ENCODE peak calls at places on chromosome 9, in four cellular contexts. Y, Z, S and N are unnamed samples.

GRCh38 chr9:35680331-35681105 is 6.8 kb downstream of the CA9 start:
- DNase-seq in Y (no peak), Z (no peak), S (no peak), N (no peak)

GRCh38 chr9:36765468-36766341 is 193.0 kb downstream of the MELK start:
- DNase-seq in Y (peak; percentile 91), Z (peak; percentile 40), S (peak; percentile 31), N (no peak)

GRCh38 chr9:90044710-90045151 is 439.9 kb downstream of the GADD45G start:
- DNase-seq in Y (peak; percentile 7), Z (no peak), S (no peak), N (peak; percentile 45)

GRCh38 chr9:85895685-85896084 is 45.3 kb upstream of the NAA35 start:
- DNase-seq in Y (no peak), Z (no peak), S (no peak), N (no peak)

GRCh38 chr9:89815903-89816573 is 211.2 kb downstream of the GADD45G start:
- DNase-seq in Y (no peak), Z (no peak), S (no peak), N (no peak)

GRCh38 chr9:104993291-104993963 is 65.5 kb upstream of the ABCA1 start:
- DNase-seq in Y (no peak), Z (peak; percentile 77), S (no peak), N (peak; percentile 95)

GRCh38 chr9:108257387-108257786 is 598.4 kb downstream of the ACTL7B start:
- DNase-seq in Y (no peak), Z (no peak), S (no peak), N (peak; percentile 57)

GRCh38 chr9:19511694-19512093 is 102.9 kb downstream of the ACER2 start:
- DNase-seq in Y (no peak), Z (no peak), S (no peak), N (no peak)

GRCh38 chr9:127898433-127899199 is 787 bp downstream of the ST6GALNAC6 start:
- DNase-seq in Y (no peak), Z (peak; percentile 44), S (no peak), N (no peak)

GRCh38 chr9:31916591-31917223 is 467.7 kb upstream of the ACO1 start:
- DNase-seq in Y (no peak), Z (no peak), S (no peak), N (no peak)

GRCh38 chr9:81628897-81629296 is 60.5 kb downstream of the TLE1 start:
- DNase-seq in Y (no peak), Z (no peak), S (no peak), N (no peak)

GRCh38 chr9:91558879-91559278 is 135.2 kb upstream of the NFIL3 start:
- DNase-seq in Y (no peak), Z (no peak), S (no peak), N (no peak)

GRCh38 chr9:34644766-34645314 is 1.6 kb upstream of the GALT start:
- DNase-seq in Y (no peak), Z (no peak), S (no peak), N (no peak)
- H3K4me3 ChIP-seq in Y (no peak overlapping the region), Z (no peak overlapping the region), S (no peak overlapping the region), N (no peak overlapping the region)

GRCh38 chr9:122218070-122218884 is 10.5 kb downstream of the LHX6 start:
- DNase-seq in Y (no peak), Z (no peak), S (no peak), N (no peak)
- H3K27me3 ChIP-seq in Y (no peaks in the 10 kb centered on the region), Z (peaks cover 65% of the 10 kb centered on the region), S (peaks cover 16% of the 10 kb centered on the region), N (peaks cover 76% of the 10 kb centered on the region)

DNA sequence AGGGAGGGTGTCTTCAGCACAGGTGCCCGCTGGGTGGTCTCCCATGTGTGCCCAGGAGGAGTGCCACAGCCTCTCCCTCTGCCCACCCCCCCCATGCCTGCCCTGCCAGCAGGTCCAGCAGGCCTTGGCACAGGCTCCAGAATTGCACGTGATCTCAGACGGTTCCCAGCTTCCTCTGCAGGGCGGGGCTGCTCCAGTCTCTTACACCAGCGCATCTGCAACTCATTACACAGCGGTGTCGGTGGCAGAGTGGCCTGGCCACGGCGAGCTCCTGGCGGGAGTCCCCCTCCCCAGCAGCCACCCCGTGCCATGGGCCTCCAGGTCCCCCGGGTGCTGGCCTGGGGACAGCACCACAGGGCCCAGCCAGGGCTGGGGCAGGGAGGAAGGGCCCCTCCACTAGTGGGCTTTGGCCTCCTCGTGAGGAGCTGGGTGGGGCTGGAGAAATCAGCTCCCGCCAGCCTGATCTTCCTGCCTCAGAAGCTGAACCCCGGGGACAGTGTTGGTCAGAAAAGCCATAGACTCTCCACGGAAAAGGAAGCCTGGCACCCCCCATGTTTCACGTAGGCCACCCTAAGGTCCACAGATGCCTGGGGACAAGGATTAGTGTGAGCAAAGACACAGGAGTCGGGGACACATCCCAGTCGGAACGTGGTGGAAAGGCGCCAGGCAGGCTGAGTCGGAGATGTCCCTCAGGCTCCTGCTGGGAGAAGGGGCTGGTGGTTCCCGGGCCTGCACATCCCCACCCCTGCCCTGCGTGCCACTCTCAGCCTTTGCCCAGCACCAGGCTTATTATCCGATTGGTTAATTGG is 40.2 kb downstream of the RXRA start:
- DNase-seq in Y (no peak), Z (peak; percentile 96), S (peak; percentile 96), N (peak; percentile 97)
- TF ChIP-seq POLR2A in Y (no peak), Z (no peak), S (peak; percentile 63), N (peak; percentile 79)

DNA sequence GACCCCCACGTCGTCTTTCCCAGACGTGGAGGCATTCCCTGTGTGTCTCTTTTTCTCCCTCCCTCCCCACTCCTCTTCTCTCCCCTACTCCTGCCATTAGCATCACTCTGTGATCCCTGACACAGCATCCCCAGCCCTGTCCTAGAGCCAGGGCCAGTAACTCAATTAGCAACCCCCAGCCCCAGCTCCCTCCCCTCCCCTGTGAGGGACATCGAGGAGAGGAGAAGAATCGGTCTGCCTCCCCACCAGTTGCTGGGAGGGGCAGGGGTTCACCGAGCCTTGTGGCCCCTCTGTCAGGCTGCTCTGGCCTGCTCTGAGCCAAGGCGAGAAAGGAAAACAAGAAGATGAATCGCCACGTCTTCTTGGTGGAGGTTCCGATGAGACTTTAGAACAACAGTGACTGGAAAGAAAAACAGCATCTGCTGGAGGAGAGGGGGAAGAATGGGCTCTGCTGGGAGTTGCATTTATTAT is 123.1 kb downstream of the PAPPA start:
- DNase-seq in Y (no peak), Z (no peak), S (no peak), N (no peak)
- H3K4me3 ChIP-seq in Y (no peak overlapping the region), Z (no peak overlapping the region), S (no peak overlapping the region), N (no peak overlapping the region)

GRCh38 chr9:132998861-132999635 is 20.6 kb downstream of the GFI1B start:
- DNase-seq in Y (no peak), Z (no peak), S (no peak), N (no peak)

GRCh38 chr9:133003071-133003461 is 24.6 kb downstream of the GFI1B start:
- DNase-seq in Y (no peak), Z (no peak), S (no peak), N (no peak)

GRCh38 chr9:133002147-133003070 is 23.9 kb downstream of the GFI1B start:
- DNase-seq in Y (no peak), Z (no peak), S (peak; percentile 42), N (no peak)

GRCh38 chr9:133003671-133004090 is 25.2 kb downstream of the GFI1B start:
- DNase-seq in Y (no peak), Z (no peak), S (no peak), N (no peak)

DNA sequence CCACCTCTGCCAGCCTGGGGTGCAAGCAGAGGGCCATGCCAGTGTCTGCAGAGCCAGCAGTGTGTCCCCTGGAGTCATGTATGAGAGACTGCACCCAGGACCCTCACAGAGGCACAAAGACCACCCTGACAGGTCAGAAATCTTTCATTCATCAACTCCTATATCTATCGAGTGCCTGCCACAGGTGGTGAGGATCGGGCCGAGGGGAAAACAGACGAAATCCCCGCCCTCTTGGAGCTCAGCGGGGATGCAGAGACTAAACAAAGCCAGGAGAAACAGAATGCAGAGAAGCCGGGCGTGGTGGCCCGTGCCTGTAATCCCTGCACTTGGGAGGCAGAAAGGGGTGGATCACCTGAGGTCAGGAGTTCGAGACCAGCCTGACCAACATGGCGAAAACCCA is 22.3 kb downstream of the GFI1B start:
- DNase-seq in Y (no peak), Z (no peak), S (no peak), N (no peak)
- H3K27me3 ChIP-seq in Y (no peaks in the 10 kb centered on the region), Z (no peaks in the 10 kb centered on the region), S (peaks cover 5% of the 10 kb centered on the region), N (no peaks in the 10 kb centered on the region)

GRCh38 chr9:13535141-13535540 is 255.6 kb upstream of the MPDZ start:
- DNase-seq in Y (no peak), Z (no peak), S (no peak), N (no peak)

GRCh38 chr9:13534006-13534405 is 254.5 kb upstream of the MPDZ start:
- DNase-seq in Y (no peak), Z (no peak), S (no peak), N (no peak)

GRCh38 chr9:13529321-13530104 is 250.0 kb upstream of the MPDZ start:
- DNase-seq in Y (no peak), Z (no peak), S (no peak), N (no peak)

DNA sequence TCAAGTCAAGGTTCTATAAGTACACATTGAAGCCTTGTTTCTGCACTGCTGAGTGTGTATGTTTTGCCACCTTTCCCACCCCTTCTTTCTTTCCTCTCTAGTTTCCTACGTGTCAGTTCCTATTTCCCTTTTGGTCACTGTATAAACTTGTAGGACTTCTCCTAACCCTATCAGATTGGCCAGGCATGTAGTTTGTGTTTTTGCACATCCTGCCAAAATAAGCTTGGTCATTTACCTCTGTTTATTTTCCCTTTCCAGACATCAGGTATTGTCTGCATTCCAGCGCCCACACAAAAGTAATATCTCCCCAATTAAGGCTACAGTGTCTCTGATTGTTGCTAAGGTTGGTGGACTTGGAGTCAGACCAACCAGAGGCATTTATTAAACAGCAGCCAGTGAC is 252.9 kb upstream of the MPDZ start:
- DNase-seq in Y (no peak), Z (no peak), S (no peak), N (no peak)
- TF ChIP-seq POLR2A in Y (no peak), Z (no peak), S (no peak), N (no peak)

GRCh38 chr9:129633207-129633606 is 7.2 kb downstream of the NTMT1 start:
- DNase-seq in Y (no peak), Z (no peak), S (no peak), N (no peak)
- H3K4me3 ChIP-seq in Y (no peak overlapping the region), Z (no peak overlapping the region), S (no peak overlapping the region), N (no peak overlapping the region)

DNA sequence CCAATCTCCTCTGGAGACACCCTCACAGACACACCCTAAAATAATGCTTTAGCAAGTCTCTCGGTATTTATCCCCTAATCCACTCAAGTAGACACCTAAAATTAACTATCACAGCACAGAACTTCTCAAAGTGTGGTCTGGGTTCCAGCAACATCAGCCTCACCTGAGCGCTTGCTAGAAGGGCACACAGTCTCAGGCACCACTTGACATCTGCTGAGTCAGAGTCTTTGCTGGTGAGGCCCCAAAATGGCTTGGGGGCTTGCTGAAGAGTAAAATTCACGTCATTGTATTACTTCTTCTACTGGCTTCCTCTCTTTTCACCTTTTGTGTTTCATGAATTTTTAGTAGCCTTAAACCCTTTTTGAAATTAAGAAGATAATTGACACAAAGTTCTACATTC is 9.0 kb downstream of the FOXB2 start:
- DNase-seq in Y (no peak), Z (no peak), S (no peak), N (no peak)
- H3K27me3 ChIP-seq in Y (no peaks in the 10 kb centered on the region), Z (peaks cover 4% of the 10 kb centered on the region), S (peaks cover 8% of the 10 kb centered on the region), N (peaks cover 10% of the 10 kb centered on the region)